ENCODE peak calls at places on chromosomes 13 and 19, in eight cellular contexts. One of them, this sample, is unnamed.

GRCh38 chr19:13103961-13104847 is 1.5 kb upstream of the LYL1 start:
- DNase-seq in CD8-positive, alpha-beta T cell: peak
- DNase-seq in right lobe of liver: peak
- DNase-seq in RWPE2: no peak
- DNase-seq in T-helper 1 cell: peak
- DNase-seq in WTC11: peak
- DNase-seq in activated CD4-positive, alpha-beta T cell treated with anti-CD3 and anti-CD28 coated beads for 48 hours: peak
- DNase-seq in tibial nerve: no peak
- DNase-seq in this sample: no peak

GRCh38 chr19:47021536-47022139 is 2.0 kb downstream of the NPAS1 start:
- DNase-seq in CD8-positive, alpha-beta T cell: no peak
- DNase-seq in right lobe of liver: no peak
- DNase-seq in RWPE2: no peak
- DNase-seq in T-helper 1 cell: no peak
- DNase-seq in WTC11: peak
- DNase-seq in activated CD4-positive, alpha-beta T cell treated with anti-CD3 and anti-CD28 coated beads for 48 hours: no peak
- DNase-seq in tibial nerve: no peak
- DNase-seq in this sample: peak

GRCh38 chr19:40607311-40607871 is 6.2 kb downstream of the LTBP4 start:
- DNase-seq in CD8-positive, alpha-beta T cell: no peak
- DNase-seq in right lobe of liver: no peak
- DNase-seq in RWPE2: no peak
- DNase-seq in T-helper 1 cell: no peak
- DNase-seq in WTC11: no peak
- DNase-seq in activated CD4-positive, alpha-beta T cell treated with anti-CD3 and anti-CD28 coated beads for 48 hours: no peak
- DNase-seq in tibial nerve: no peak
- DNase-seq in this sample: no peak

GRCh38 chr19:10295847-10296591 is 6.3 kb downstream of the ICAM5 start:
- DNase-seq in CD8-positive, alpha-beta T cell: no peak
- DNase-seq in right lobe of liver: no peak
- DNase-seq in RWPE2: no peak
- DNase-seq in T-helper 1 cell: no peak
- DNase-seq in WTC11: peak
- DNase-seq in activated CD4-positive, alpha-beta T cell treated with anti-CD3 and anti-CD28 coated beads for 48 hours: no peak
- DNase-seq in tibial nerve: no peak
- DNase-seq in this sample: no peak

GRCh38 chr13:107822006-107822405 is 393.3 kb downstream of the LIG4 start:
- DNase-seq in CD8-positive, alpha-beta T cell: no peak
- DNase-seq in right lobe of liver: no peak
- DNase-seq in RWPE2: no peak
- DNase-seq in T-helper 1 cell: no peak
- DNase-seq in WTC11: no peak
- DNase-seq in activated CD4-positive, alpha-beta T cell treated with anti-CD3 and anti-CD28 coated beads for 48 hours: no peak
- DNase-seq in tibial nerve: no peak
- DNase-seq in this sample: no peak

GRCh38 chr13:114101831-114102520 is 30.4 kb downstream of the RASA3 start:
- DNase-seq in CD8-positive, alpha-beta T cell: no peak
- DNase-seq in right lobe of liver: peak
- DNase-seq in RWPE2: peak
- DNase-seq in T-helper 1 cell: no peak
- DNase-seq in WTC11: no peak
- DNase-seq in activated CD4-positive, alpha-beta T cell treated with anti-CD3 and anti-CD28 coated beads for 48 hours: no peak
- DNase-seq in tibial nerve: peak
- DNase-seq in this sample: no peak

GRCh38 chr13:25659091-25659502 is 287.3 kb downstream of the ATP8A2 start:
- DNase-seq in CD8-positive, alpha-beta T cell: no peak
- DNase-seq in right lobe of liver: no peak
- DNase-seq in RWPE2: no peak
- DNase-seq in T-helper 1 cell: no peak
- DNase-seq in WTC11: no peak
- DNase-seq in activated CD4-positive, alpha-beta T cell treated with anti-CD3 and anti-CD28 coated beads for 48 hours: no peak
- DNase-seq in tibial nerve: no peak
- DNase-seq in this sample: no peak

GRCh38 chr13:100528820-100529219 is 59.8 kb downstream of the GGACT start:
- DNase-seq in CD8-positive, alpha-beta T cell: peak
- DNase-seq in right lobe of liver: no peak
- DNase-seq in RWPE2: no peak
- DNase-seq in T-helper 1 cell: no peak
- DNase-seq in WTC11: no peak
- DNase-seq in activated CD4-positive, alpha-beta T cell treated with anti-CD3 and anti-CD28 coated beads for 48 hours: no peak
- DNase-seq in tibial nerve: no peak
- DNase-seq in this sample: no peak

GRCh38 chr13:41649659-41650058 is 192.3 kb downstream of the RGCC start:
- DNase-seq in CD8-positive, alpha-beta T cell: no peak
- DNase-seq in right lobe of liver: no peak
- DNase-seq in RWPE2: no peak
- DNase-seq in T-helper 1 cell: no peak
- DNase-seq in WTC11: peak
- DNase-seq in activated CD4-positive, alpha-beta T cell treated with anti-CD3 and anti-CD28 coated beads for 48 hours: no peak
- DNase-seq in tibial nerve: no peak
- DNase-seq in this sample: peak

GRCh38 chr13:47310376-47310775 is 413.5 kb upstream of the HTR2A start:
- DNase-seq in CD8-positive, alpha-beta T cell: no peak
- DNase-seq in right lobe of liver: no peak
- DNase-seq in RWPE2: no peak
- DNase-seq in T-helper 1 cell: no peak
- DNase-seq in WTC11: no peak
- DNase-seq in activated CD4-positive, alpha-beta T cell treated with anti-CD3 and anti-CD28 coated beads for 48 hours: no peak
- DNase-seq in tibial nerve: no peak
- DNase-seq in this sample: no peak

GRCh38 chr13:110284809-110285519 is 22.0 kb downstream of the COL4A1 start:
- DNase-seq in CD8-positive, alpha-beta T cell: peak
- DNase-seq in right lobe of liver: no peak
- DNase-seq in RWPE2: no peak
- DNase-seq in T-helper 1 cell: no peak
- DNase-seq in WTC11: no peak
- DNase-seq in activated CD4-positive, alpha-beta T cell treated with anti-CD3 and anti-CD28 coated beads for 48 hours: no peak
- DNase-seq in tibial nerve: no peak
- DNase-seq in this sample: no peak

GRCh38 chr13:45048890-45049407 is 59.6 kb downstream of the GPALPP1 start:
- DNase-seq in CD8-positive, alpha-beta T cell: no peak
- DNase-seq in right lobe of liver: no peak
- DNase-seq in RWPE2: no peak
- DNase-seq in T-helper 1 cell: no peak
- DNase-seq in WTC11: no peak
- DNase-seq in activated CD4-positive, alpha-beta T cell treated with anti-CD3 and anti-CD28 coated beads for 48 hours: peak
- DNase-seq in tibial nerve: no peak
- DNase-seq in this sample: no peak

GRCh38 chr19:498977-499623 is 2.8 kb downstream of the MADCAM1 start:
- DNase-seq in CD8-positive, alpha-beta T cell: no peak
- DNase-seq in right lobe of liver: no peak
- DNase-seq in RWPE2: no peak
- DNase-seq in T-helper 1 cell: no peak
- DNase-seq in WTC11: no peak
- DNase-seq in activated CD4-positive, alpha-beta T cell treated with anti-CD3 and anti-CD28 coated beads for 48 hours: no peak
- DNase-seq in tibial nerve: no peak
- DNase-seq in this sample: no peak

GRCh38 chr13:77979721-77980377 is 61.2 kb upstream of the EDNRB start:
- DNase-seq in CD8-positive, alpha-beta T cell: no peak
- DNase-seq in right lobe of liver: no peak
- DNase-seq in RWPE2: no peak
- DNase-seq in T-helper 1 cell: no peak
- DNase-seq in WTC11: no peak
- DNase-seq in activated CD4-positive, alpha-beta T cell treated with anti-CD3 and anti-CD28 coated beads for 48 hours: no peak
- DNase-seq in tibial nerve: no peak
- DNase-seq in this sample: peak

GRCh38 chr19:50555033-50555432 is 13.2 kb downstream of the LRRC4B start:
- DNase-seq in CD8-positive, alpha-beta T cell: no peak
- DNase-seq in right lobe of liver: no peak
- DNase-seq in RWPE2: no peak
- DNase-seq in T-helper 1 cell: no peak
- DNase-seq in WTC11: no peak
- DNase-seq in activated CD4-positive, alpha-beta T cell treated with anti-CD3 and anti-CD28 coated beads for 48 hours: no peak
- DNase-seq in tibial nerve: no peak
- DNase-seq in this sample: no peak

GRCh38 chr13:27339299-27339698 is 68.7 kb downstream of the RASL11A start:
- DNase-seq in CD8-positive, alpha-beta T cell: peak
- DNase-seq in right lobe of liver: no peak
- DNase-seq in RWPE2: no peak
- DNase-seq in T-helper 1 cell: no peak
- DNase-seq in WTC11: peak
- DNase-seq in activated CD4-positive, alpha-beta T cell treated with anti-CD3 and anti-CD28 coated beads for 48 hours: peak
- DNase-seq in tibial nerve: no peak
- DNase-seq in this sample: peak

GRCh38 chr13:45833663-45834062 is 17.9 kb downstream of the SIAH3 start:
- DNase-seq in CD8-positive, alpha-beta T cell: no peak
- DNase-seq in right lobe of liver: peak
- DNase-seq in RWPE2: no peak
- DNase-seq in T-helper 1 cell: no peak
- DNase-seq in WTC11: no peak
- DNase-seq in activated CD4-positive, alpha-beta T cell treated with anti-CD3 and anti-CD28 coated beads for 48 hours: no peak
- DNase-seq in tibial nerve: no peak
- DNase-seq in this sample: peak

GRCh38 chr13:40812724-40813445 is 23.5 kb downstream of the SLC25A15 start:
- DNase-seq in CD8-positive, alpha-beta T cell: no peak
- DNase-seq in right lobe of liver: no peak
- DNase-seq in RWPE2: no peak
- DNase-seq in T-helper 1 cell: no peak
- DNase-seq in WTC11: no peak
- DNase-seq in activated CD4-positive, alpha-beta T cell treated with anti-CD3 and anti-CD28 coated beads for 48 hours: no peak
- DNase-seq in tibial nerve: no peak
- DNase-seq in this sample: no peak

GRCh38 chr13:61664821-61665705 is 249.4 kb upstream of the PCDH20 start:
- DNase-seq in CD8-positive, alpha-beta T cell: no peak
- DNase-seq in right lobe of liver: peak
- DNase-seq in RWPE2: no peak
- DNase-seq in T-helper 1 cell: no peak
- DNase-seq in WTC11: no peak
- DNase-seq in activated CD4-positive, alpha-beta T cell treated with anti-CD3 and anti-CD28 coated beads for 48 hours: no peak
- DNase-seq in tibial nerve: no peak
- DNase-seq in this sample: no peak

GRCh38 chr13:79722885-79723445 is 242.0 kb downstream of the NDFIP2 start:
- DNase-seq in CD8-positive, alpha-beta T cell: no peak
- DNase-seq in right lobe of liver: no peak
- DNase-seq in RWPE2: no peak
- DNase-seq in T-helper 1 cell: no peak
- DNase-seq in WTC11: no peak
- DNase-seq in activated CD4-positive, alpha-beta T cell treated with anti-CD3 and anti-CD28 coated beads for 48 hours: no peak
- DNase-seq in tibial nerve: no peak
- DNase-seq in this sample: no peak

GRCh38 chr13:99153219-99153618 is 47.4 kb upstream of the UBAC2 start:
- DNase-seq in CD8-positive, alpha-beta T cell: no peak
- DNase-seq in right lobe of liver: no peak
- DNase-seq in RWPE2: no peak
- DNase-seq in T-helper 1 cell: no peak
- DNase-seq in WTC11: no peak
- DNase-seq in activated CD4-positive, alpha-beta T cell treated with anti-CD3 and anti-CD28 coated beads for 48 hours: no peak
- DNase-seq in tibial nerve: no peak
- DNase-seq in this sample: peak

GRCh38 chr13:36332986-36333385 is 13.2 kb downstream of the SPART start:
- DNase-seq in CD8-positive, alpha-beta T cell: no peak
- DNase-seq in right lobe of liver: no peak
- DNase-seq in RWPE2: no peak
- DNase-seq in T-helper 1 cell: no peak
- DNase-seq in WTC11: no peak
- DNase-seq in activated CD4-positive, alpha-beta T cell treated with anti-CD3 and anti-CD28 coated beads for 48 hours: no peak
- DNase-seq in tibial nerve: no peak
- DNase-seq in this sample: peak

GRCh38 chr13:30998548-30999140 is 66.2 kb downstream of the TEX26 start:
- DNase-seq in CD8-positive, alpha-beta T cell: no peak
- DNase-seq in right lobe of liver: no peak
- DNase-seq in RWPE2: no peak
- DNase-seq in T-helper 1 cell: no peak
- DNase-seq in WTC11: no peak
- DNase-seq in activated CD4-positive, alpha-beta T cell treated with anti-CD3 and anti-CD28 coated beads for 48 hours: no peak
- DNase-seq in tibial nerve: no peak
- DNase-seq in this sample: peak

GRCh38 chr13:63517376-63517775 is 2101.7 kb upstream of the PCDH20 start:
- DNase-seq in CD8-positive, alpha-beta T cell: no peak
- DNase-seq in right lobe of liver: no peak
- DNase-seq in RWPE2: no peak
- DNase-seq in T-helper 1 cell: no peak
- DNase-seq in WTC11: no peak
- DNase-seq in activated CD4-positive, alpha-beta T cell treated with anti-CD3 and anti-CD28 coated beads for 48 hours: no peak
- DNase-seq in tibial nerve: no peak
- DNase-seq in this sample: peak

GRCh38 chr19:6730153-6730804 is 7.1 kb downstream of the GPR108 start:
- DNase-seq in CD8-positive, alpha-beta T cell: no peak
- DNase-seq in right lobe of liver: peak
- DNase-seq in RWPE2: no peak
- DNase-seq in T-helper 1 cell: no peak
- DNase-seq in WTC11: peak
- DNase-seq in activated CD4-positive, alpha-beta T cell treated with anti-CD3 and anti-CD28 coated beads for 48 hours: peak
- DNase-seq in tibial nerve: peak
- DNase-seq in this sample: no peak

GRCh38 chr13:75415720-75416119 is 66.2 kb downstream of the TBC1D4 start:
- DNase-seq in CD8-positive, alpha-beta T cell: no peak
- DNase-seq in right lobe of liver: no peak
- DNase-seq in RWPE2: no peak
- DNase-seq in T-helper 1 cell: no peak
- DNase-seq in WTC11: no peak
- DNase-seq in activated CD4-positive, alpha-beta T cell treated with anti-CD3 and anti-CD28 coated beads for 48 hours: no peak
- DNase-seq in tibial nerve: no peak
- DNase-seq in this sample: peak

GRCh38 chr19:4508698-4509097 is 9.6 kb downstream of the PLIN4 start:
- DNase-seq in CD8-positive, alpha-beta T cell: no peak
- DNase-seq in right lobe of liver: no peak
- DNase-seq in RWPE2: no peak
- DNase-seq in T-helper 1 cell: no peak
- DNase-seq in WTC11: no peak
- DNase-seq in activated CD4-positive, alpha-beta T cell treated with anti-CD3 and anti-CD28 coated beads for 48 hours: no peak
- DNase-seq in tibial nerve: no peak
- DNase-seq in this sample: no peak

GRCh38 chr13:27833206-27833605 is 40.9 kb downstream of the GSX1 start:
- DNase-seq in CD8-positive, alpha-beta T cell: no peak
- DNase-seq in right lobe of liver: no peak
- DNase-seq in RWPE2: no peak
- DNase-seq in T-helper 1 cell: no peak
- DNase-seq in WTC11: no peak
- DNase-seq in activated CD4-positive, alpha-beta T cell treated with anti-CD3 and anti-CD28 coated beads for 48 hours: no peak
- DNase-seq in tibial nerve: no peak
- DNase-seq in this sample: no peak

GRCh38 chr13:113895436-113895835 is 31.6 kb upstream of the GAS6 start:
- DNase-seq in CD8-positive, alpha-beta T cell: no peak
- DNase-seq in right lobe of liver: no peak
- DNase-seq in RWPE2: no peak
- DNase-seq in T-helper 1 cell: no peak
- DNase-seq in WTC11: no peak
- DNase-seq in activated CD4-positive, alpha-beta T cell treated with anti-CD3 and anti-CD28 coated beads for 48 hours: no peak
- DNase-seq in tibial nerve: no peak
- DNase-seq in this sample: peak

GRCh38 chr19:48371367-48371766 is 7.2 kb downstream of the SYNGR4 start:
- DNase-seq in CD8-positive, alpha-beta T cell: no peak
- DNase-seq in right lobe of liver: no peak
- DNase-seq in RWPE2: no peak
- DNase-seq in T-helper 1 cell: no peak
- DNase-seq in WTC11: no peak
- DNase-seq in activated CD4-positive, alpha-beta T cell treated with anti-CD3 and anti-CD28 coated beads for 48 hours: no peak
- DNase-seq in tibial nerve: no peak
- DNase-seq in this sample: no peak

GRCh38 chr13:65856464-65856863 is 1373.7 kb downstream of the PCDH9 start:
- DNase-seq in CD8-positive, alpha-beta T cell: no peak
- DNase-seq in right lobe of liver: no peak
- DNase-seq in RWPE2: no peak
- DNase-seq in T-helper 1 cell: no peak
- DNase-seq in WTC11: no peak
- DNase-seq in activated CD4-positive, alpha-beta T cell treated with anti-CD3 and anti-CD28 coated beads for 48 hours: no peak
- DNase-seq in tibial nerve: no peak
- DNase-seq in this sample: peak

GRCh38 chr13:111668451-111668850 is 348.0 kb downstream of the TEX29 start:
- DNase-seq in CD8-positive, alpha-beta T cell: no peak
- DNase-seq in right lobe of liver: no peak
- DNase-seq in RWPE2: peak
- DNase-seq in T-helper 1 cell: no peak
- DNase-seq in WTC11: no peak
- DNase-seq in activated CD4-positive, alpha-beta T cell treated with anti-CD3 and anti-CD28 coated beads for 48 hours: no peak
- DNase-seq in tibial nerve: no peak
- DNase-seq in this sample: no peak

GRCh38 chr19:1780272-1780957 is 27.1 kb downstream of the ONECUT3 start:
- DNase-seq in CD8-positive, alpha-beta T cell: no peak
- DNase-seq in right lobe of liver: no peak
- DNase-seq in RWPE2: no peak
- DNase-seq in T-helper 1 cell: no peak
- DNase-seq in WTC11: no peak
- DNase-seq in activated CD4-positive, alpha-beta T cell treated with anti-CD3 and anti-CD28 coated beads for 48 hours: no peak
- DNase-seq in tibial nerve: no peak
- DNase-seq in this sample: peak

GRCh38 chr13:111115051-111115840 is at the start of gene ARHGEF7:
- DNase-seq in CD8-positive, alpha-beta T cell: no peak
- DNase-seq in right lobe of liver: peak
- DNase-seq in RWPE2: no peak
- DNase-seq in T-helper 1 cell: no peak
- DNase-seq in WTC11: peak
- DNase-seq in activated CD4-positive, alpha-beta T cell treated with anti-CD3 and anti-CD28 coated beads for 48 hours: no peak
- DNase-seq in tibial nerve: no peak
- DNase-seq in this sample: no peak